ENCODE peak calls at places on chromosomes 2 and 18, in six cellular contexts. P is mucosa of descending colon; T is CD8-positive, alpha-beta T cell; N is heart right ventricle; S is GM23338; U is heart left ventricle. H is an unnamed sample.

GRCh38 chr2:42132066-42132965 is 36.8 kb upstream of the EML4 start:
- DNase-seq in P (no peak), T (no peak), N (no peak), S (no peak), U (no peak), H (no peak)

GRCh38 chr2:175976758-175977157 is 25.3 kb downstream of the LNPK start:
- DNase-seq in P (no peak), T (no peak), N (no peak), S (no peak), U (no peak), H (no peak)

GRCh38 chr2:229445501-229446294 is 174.6 kb upstream of the PID1 start:
- DNase-seq in P (no peak), T (no peak), N (peak; percentile 30), S (no peak), U (peak; percentile 57), H (no peak)

GRCh38 chr2:183105402-183106134 is 18.7 kb upstream of the NUP35 start:
- DNase-seq in P (no peak), T (no peak), N (no peak), S (no peak), U (no peak), H (no peak)

GRCh38 chr2:95075440-95075885 is 46.1 kb downstream of the MRPS5 start:
- DNase-seq in P (no peak), T (no peak), N (no peak), S (no peak), U (no peak), H (no peak)

GRCh38 chr18:36828157-36828629 is 609 bp downstream of the TPGS2 start:
- DNase-seq in P (no peak), T (peak; percentile 18), N (peak; percentile 5), S (peak; percentile 70), U (no peak), H (peak; percentile 27)

GRCh38 chr18:75213610-75214009 is 3.0 kb downstream of the TSHZ1 start:
- DNase-seq in P (no peak), T (no peak), N (no peak), S (no peak), U (no peak), H (no peak)

GRCh38 chr2:127670055-127670956 is 5.0 kb downstream of the LIMS2 start:
- DNase-seq in P (no peak), T (no peak), N (no peak), S (no peak), U (no peak), H (no peak)

GRCh38 chr18:9184998-9185613 is 48.5 kb downstream of the ANKRD12 start:
- DNase-seq in P (no peak), T (no peak), N (no peak), S (no peak), U (no peak), H (no peak)

GRCh38 chr2:185583058-185583816 is 155.4 kb upstream of the FSIP2 start:
- DNase-seq in P (no peak), T (no peak), N (no peak), S (peak; percentile 29), U (no peak), H (no peak)

GRCh38 chr2:200253631-200254030 is 52.9 kb upstream of the SPATS2L start:
- DNase-seq in P (no peak), T (no peak), N (no peak), S (no peak), U (no peak), H (no peak)

GRCh38 chr2:199875400-199875799 is 24.4 kb upstream of the FTCDNL1 start:
- DNase-seq in P (no peak), T (no peak), N (no peak), S (peak; percentile 40), U (no peak), H (no peak)

GRCh38 chr18:56873441-56874140 is 222.4 kb downstream of the WDR7 start:
- DNase-seq in P (no peak), T (no peak), N (no peak), S (peak; percentile 96), U (no peak), H (no peak)

GRCh38 chr2:138493334-138493733 is 8.2 kb upstream of the SPOPL start:
- DNase-seq in P (no peak), T (no peak), N (no peak), S (no peak), U (no peak), H (no peak)

GRCh38 chr2:95043300-95043786 is 17.8 kb downstream of the MAL start:
- DNase-seq in P (peak; percentile 55), T (no peak), N (peak; percentile 89), S (no peak), U (peak; percentile 95), H (peak; percentile 45)

GRCh38 chr2:39247512-39247911 is 3.7 kb upstream of the CDKL4 start:
- DNase-seq in P (no peak), T (no peak), N (no peak), S (no peak), U (no peak), H (no peak)

GRCh38 chr2:159290289-159290907 is 3.9 kb upstream of the WDSUB1 start:
- DNase-seq in P (no peak), T (peak; percentile 9), N (no peak), S (no peak), U (no peak), H (peak; percentile 47)

GRCh38 chr2:201947287-201947686 is 86.4 kb upstream of the FZD7 start:
- DNase-seq in P (no peak), T (no peak), N (no peak), S (no peak), U (no peak), H (no peak)

GRCh38 chr2:126467367-126468054 is 188.4 kb upstream of the GYPC start:
- DNase-seq in P (no peak), T (no peak), N (no peak), S (no peak), U (no peak), H (no peak)

GRCh38 chr2:10255189-10256030 is 47.3 kb upstream of the HPCAL1 start:
- DNase-seq in P (peak; percentile 27), T (no peak), N (no peak), S (no peak), U (no peak), H (no peak)

GRCh38 chr2:85133751-85134254 is 611 bp downstream of the TCF7L1 start:
- DNase-seq in P (peak; percentile 38), T (no peak), N (peak; percentile 27), S (peak; percentile 39), U (peak; percentile 60), H (peak; percentile 45)

GRCh38 chr18:57813245-57813644 is 10.1 kb upstream of the ATP8B1 start:
- DNase-seq in P (no peak), T (no peak), N (no peak), S (no peak), U (no peak), H (no peak)

GRCh38 chr2:31922542-31923408 is 88.0 kb downstream of the MEMO1 start:
- DNase-seq in P (no peak), T (no peak), N (no peak), S (no peak), U (no peak), H (no peak)

GRCh38 chr2:234366891-234367290 is 130.0 kb downstream of the ARL4C start:
- DNase-seq in P (no peak), T (no peak), N (no peak), S (no peak), U (no peak), H (no peak)
- H3K4me1 ChIP-seq in P (no peaks in the 10 kb centered on the region), T (peaks cover 54% of the 10 kb centered on the region), N (no peaks in the 10 kb centered on the region), S (peaks cover 17% of the 10 kb centered on the region), U (no peaks in the 10 kb centered on the region), H (peaks cover 52% of the 10 kb centered on the region)

GRCh38 chr2:43218550-43219382 is 7.6 kb downstream of the ZFP36L2 start:
- DNase-seq in P (peak; percentile 85), T (peak; percentile 79), N (peak; percentile 76), S (peak; percentile 74), U (peak; percentile 63), H (peak; percentile 55)
- H3K4me1 ChIP-seq in P (peaks cover 29% of the 10 kb centered on the region), T (peaks cover 33% of the 10 kb centered on the region), N (peaks cover 74% of the 10 kb centered on the region), S (peaks cover 73% of the 10 kb centered on the region), U (peaks cover 81% of the 10 kb centered on the region), H (peaks cover 21% of the 10 kb centered on the region)

GRCh38 chr2:74424139-74424992 is 2.8 kb downstream of the WDR54 start:
- DNase-seq in P (no peak), T (no peak), N (no peak), S (no peak), U (no peak), H (no peak)

GRCh38 chr2:74426181-74426758 is 4.7 kb downstream of the WDR54 start:
- DNase-seq in P (no peak), T (no peak), N (no peak), S (no peak), U (no peak), H (no peak)

GRCh38 chr2:74425523-74425922 is 4.0 kb downstream of the WDR54 start:
- DNase-seq in P (no peak), T (no peak), N (no peak), S (no peak), U (no peak), H (no peak)

GRCh38 chr2:74423226-74424095 is 1.9 kb downstream of the WDR54 start:
- DNase-seq in P (peak; percentile 35), T (no peak), N (no peak), S (no peak), U (no peak), H (no peak)

DNA sequence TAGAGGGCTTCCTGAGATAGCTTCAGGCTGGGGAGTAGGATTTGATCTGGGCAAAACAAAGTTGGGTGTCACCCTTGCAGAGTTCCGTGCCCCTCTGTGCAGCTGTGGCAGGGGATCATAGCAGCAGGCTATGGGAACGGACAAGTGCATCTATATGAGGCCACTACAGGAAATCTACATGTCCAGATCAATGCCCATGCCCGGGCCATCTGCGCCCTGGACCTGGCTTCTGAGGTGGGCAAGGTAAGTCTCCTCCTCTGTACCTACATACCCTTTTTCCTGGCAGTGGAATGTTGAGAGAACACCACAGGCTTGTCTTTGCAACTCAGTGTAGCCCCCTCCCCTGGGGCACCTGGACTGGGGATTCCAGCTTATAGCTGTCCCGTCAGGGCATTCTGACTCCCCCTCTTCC is 3.5 kb downstream of the WDR54 start:
- DNase-seq in P (no peak), T (no peak), N (no peak), S (no peak), U (no peak), H (no peak)
- H3K4me1 ChIP-seq in P (peaks cover 24% of the 10 kb centered on the region), T (peaks cover 15% of the 10 kb centered on the region), N (peaks cover 16% of the 10 kb centered on the region), S (no peaks in the 10 kb centered on the region), U (peaks cover 19% of the 10 kb centered on the region), H (peaks cover 14% of the 10 kb centered on the region)

GRCh38 chr2:218286570-218287459 is 5.5 kb downstream of the TMBIM1 start:
- DNase-seq in P (peak; percentile 91), T (peak; percentile 79), N (peak; percentile 96), S (peak; percentile 95), U (peak; percentile 96), H (peak; percentile 78)

GRCh38 chr2:218281449-218281848 is 10.9 kb downstream of the TMBIM1 start:
- DNase-seq in P (no peak), T (no peak), N (no peak), S (no peak), U (peak; percentile 68), H (no peak)

GRCh38 chr2:218284106-218284811 is 8.0 kb downstream of the TMBIM1 start:
- DNase-seq in P (peak; percentile 65), T (peak; percentile 57), N (no peak), S (no peak), U (peak; percentile 61), H (no peak)

GRCh38 chr2:218282173-218282991 is 9.9 kb downstream of the TMBIM1 start:
- DNase-seq in P (no peak), T (no peak), N (peak; percentile 41), S (peak; percentile 14), U (peak; percentile 59), H (no peak)

DNA sequence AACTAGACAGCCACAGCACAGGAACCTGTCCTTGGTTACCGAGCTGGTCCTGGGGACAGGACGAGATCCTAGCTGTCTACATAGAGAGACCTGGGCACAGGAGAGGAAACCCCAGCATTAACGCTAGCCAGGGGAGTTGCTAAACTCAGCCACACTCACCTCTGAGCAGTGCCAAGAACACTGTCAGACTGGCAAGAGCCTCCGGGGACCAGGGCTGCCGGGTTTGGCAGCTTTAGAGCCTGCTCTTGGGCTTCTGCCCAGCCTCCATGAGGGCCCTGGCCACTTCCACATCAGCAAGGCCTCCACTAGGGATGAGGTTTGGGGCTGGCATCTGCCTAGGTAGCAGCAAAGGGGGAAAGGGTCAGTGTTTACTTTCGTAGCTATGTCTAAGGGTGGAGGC is 6.7 kb downstream of the TMBIM1 start:
- DNase-seq in P (no peak), T (peak; percentile 27), N (peak; percentile 76), S (no peak), U (peak; percentile 88), H (no peak)
- H3K4me1 ChIP-seq in P (peaks cover 64% of the 10 kb centered on the region), T (peaks cover 84% of the 10 kb centered on the region), N (peaks cover 95% of the 10 kb centered on the region), S (peaks cover 10% of the 10 kb centered on the region), U (peaks cover 96% of the 10 kb centered on the region), H (peaks cover 73% of the 10 kb centered on the region)